ENCODE peak calls at places on chromosome X, in seven cellular contexts. One of them, this sample, is unnamed.

GRCh38 chrX:155893513-155893912 is 12.4 kb downstream of the VAMP7 start:
- DNase-seq in H1: no peak
- DNase-seq in GM12878: no peak
- DNase-seq in HCT116: no peak
- DNase-seq in K562: no peak
- DNase-seq in SK-N-SH: no peak
- DNase-seq in HepG2: no peak
- DNase-seq in this sample: no peak

GRCh38 chrX:11363069-11363594 is 69.9 kb downstream of the AMELX start:
- DNase-seq in GM12878: peak
- DNase-seq in HCT116: no peak
- DNase-seq in K562: no peak
- DNase-seq in HepG2: no peak
- DNase-seq in SK-N-SH: no peak
- DNase-seq in H1: no peak
- DNase-seq in this sample: no peak

GRCh38 chrX:130085551-130085986 is 24.7 kb downstream of the ELF4 start:
- DNase-seq in GM12878: no peak
- DNase-seq in HepG2: no peak
- DNase-seq in H1: no peak
- DNase-seq in SK-N-SH: no peak
- DNase-seq in HCT116: no peak
- DNase-seq in K562: no peak
- DNase-seq in this sample: no peak

GRCh38 chrX:51332188-51332942 is at the start of gene NUDT10:
- DNase-seq in HCT116: no peak
- DNase-seq in HepG2: no peak
- DNase-seq in SK-N-SH: peak
- DNase-seq in H1: peak
- DNase-seq in GM12878: no peak
- DNase-seq in K562: no peak
- DNase-seq in this sample: no peak

GRCh38 chrX:150982786-150983525 is at the start of gene HMGB3:
- DNase-seq in K562: peak
- DNase-seq in GM12878: peak
- DNase-seq in HCT116: peak
- DNase-seq in H1: peak
- DNase-seq in SK-N-SH: peak
- DNase-seq in HepG2: peak
- DNase-seq in this sample: peak

GRCh38 chrX:23493941-23494374 is 159.3 kb downstream of the PTCHD1 start:
- DNase-seq in GM12878: no peak
- DNase-seq in HCT116: peak
- DNase-seq in H1: no peak
- DNase-seq in HepG2: no peak
- DNase-seq in K562: no peak
- DNase-seq in SK-N-SH: no peak
- DNase-seq in this sample: peak

GRCh38 chrX:68147848-68148247 is 285.4 kb downstream of the OPHN1 start:
- DNase-seq in H1: no peak
- DNase-seq in SK-N-SH: no peak
- DNase-seq in K562: no peak
- DNase-seq in HepG2: no peak
- DNase-seq in HCT116: no peak
- DNase-seq in GM12878: no peak
- DNase-seq in this sample: no peak

GRCh38 chrX:1242901-1243402 is 25.7 kb upstream of the CSF2RA start:
- DNase-seq in HCT116: no peak
- DNase-seq in H1: no peak
- DNase-seq in K562: no peak
- DNase-seq in SK-N-SH: no peak
- DNase-seq in GM12878: peak
- DNase-seq in HepG2: no peak
- DNase-seq in this sample: peak

GRCh38 chrX:117543885-117544284 is 572.7 kb downstream of the KLHL13 start:
- DNase-seq in HCT116: no peak
- DNase-seq in HepG2: no peak
- DNase-seq in K562: no peak
- DNase-seq in H1: no peak
- DNase-seq in SK-N-SH: no peak
- DNase-seq in GM12878: no peak
- DNase-seq in this sample: no peak

GRCh38 chrX:117538441-117539418 is 577.9 kb downstream of the KLHL13 start:
- DNase-seq in GM12878: no peak
- DNase-seq in HCT116: no peak
- DNase-seq in K562: no peak
- DNase-seq in HepG2: no peak
- DNase-seq in SK-N-SH: no peak
- DNase-seq in H1: no peak
- DNase-seq in this sample: no peak
- TF ChIP-seq JUND in GM12878: no peak
- TF ChIP-seq JUND in HCT116: no peak
- TF ChIP-seq JUND in K562: no peak
- TF ChIP-seq JUND in HepG2: no peak
- TF ChIP-seq JUND in SK-N-SH: no peak
- TF ChIP-seq JUND in H1: no peak
- TF ChIP-seq JUND in this sample: no peak

GRCh38 chrX:74250574-74250973 is 53.4 kb upstream of the ZCCHC13 start:
- DNase-seq in GM12878: no peak
- DNase-seq in HCT116: no peak
- DNase-seq in HepG2: no peak
- DNase-seq in SK-N-SH: no peak
- DNase-seq in K562: no peak
- DNase-seq in H1: no peak
- DNase-seq in this sample: no peak

GRCh38 chrX:74242484-74243138 is 61.4 kb upstream of the ZCCHC13 start:
- DNase-seq in SK-N-SH: no peak
- DNase-seq in H1: no peak
- DNase-seq in K562: no peak
- DNase-seq in GM12878: no peak
- DNase-seq in HCT116: no peak
- DNase-seq in HepG2: peak
- DNase-seq in this sample: no peak

GRCh38 chrX:74248889-74249288 is 55.1 kb upstream of the ZCCHC13 start:
- DNase-seq in GM12878: no peak
- DNase-seq in HCT116: no peak
- DNase-seq in SK-N-SH: no peak
- DNase-seq in H1: no peak
- DNase-seq in HepG2: no peak
- DNase-seq in K562: no peak
- DNase-seq in this sample: no peak

GRCh38 chrX:74249963-74250362 is 54.0 kb upstream of the ZCCHC13 start:
- DNase-seq in K562: no peak
- DNase-seq in HepG2: no peak
- DNase-seq in H1: peak
- DNase-seq in GM12878: no peak
- DNase-seq in HCT116: no peak
- DNase-seq in SK-N-SH: no peak
- DNase-seq in this sample: peak

DNA sequence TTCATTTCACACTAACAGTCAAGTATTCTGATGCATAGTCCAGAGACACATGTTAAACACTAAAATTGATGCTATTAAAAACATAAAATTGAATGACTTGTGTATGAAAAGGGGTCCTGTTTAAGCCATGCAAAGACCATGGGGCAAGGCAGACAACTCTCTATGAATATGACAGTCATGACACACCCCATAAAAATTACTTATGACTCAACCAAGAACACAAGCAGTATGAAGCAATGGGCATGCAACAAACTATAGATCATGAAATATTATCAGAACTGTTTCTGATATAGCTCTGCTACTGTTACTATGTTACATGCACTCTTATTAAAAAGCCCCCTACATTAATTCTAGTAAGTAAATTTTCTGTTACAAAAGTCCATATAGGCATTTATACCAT is 57.5 kb upstream of the ZCCHC13 start:
- DNase-seq in HepG2: no peak
- DNase-seq in GM12878: no peak
- DNase-seq in K562: no peak
- DNase-seq in HCT116: no peak
- DNase-seq in SK-N-SH: no peak
- DNase-seq in H1: no peak
- DNase-seq in this sample: no peak
- TF ChIP-seq JUND in HepG2: no peak
- TF ChIP-seq JUND in GM12878: no peak
- TF ChIP-seq JUND in K562: no peak
- TF ChIP-seq JUND in HCT116: peak
- TF ChIP-seq JUND in SK-N-SH: no peak
- TF ChIP-seq JUND in H1: no peak
- TF ChIP-seq JUND in this sample: no peak

DNA sequence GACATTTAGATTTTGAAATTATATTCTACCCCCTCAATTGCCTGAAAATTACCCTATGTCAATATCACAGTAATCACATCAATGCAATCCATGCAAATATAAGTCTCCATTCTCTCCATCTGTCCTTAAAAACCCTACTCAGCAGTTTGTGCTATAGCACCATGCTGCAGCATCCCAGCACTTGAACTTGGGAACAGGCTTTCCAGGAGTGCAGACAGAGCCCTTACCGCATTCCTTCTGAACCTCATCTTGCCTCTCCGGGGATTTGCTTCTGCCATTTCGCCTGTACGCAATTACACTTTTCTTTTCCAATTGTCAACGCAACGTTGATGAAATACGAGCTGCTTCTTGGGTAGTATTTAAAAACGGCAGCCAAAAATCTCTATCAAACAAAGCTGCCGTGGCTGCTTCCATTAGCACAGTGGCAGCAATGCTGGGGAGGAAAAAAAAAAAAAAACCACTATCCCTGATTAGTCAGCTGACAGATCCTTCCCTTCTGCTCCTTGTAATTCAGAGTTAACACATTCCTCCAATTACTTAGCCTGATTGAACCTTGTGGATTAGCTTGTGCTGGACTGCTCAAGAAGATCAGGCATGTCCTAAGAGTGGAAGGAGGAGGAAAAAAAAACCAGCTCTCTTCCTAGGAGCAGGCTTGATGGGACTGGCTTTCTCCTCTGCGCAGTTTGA is 65.6 kb downstream of the MCF2 start:
- DNase-seq in SK-N-SH: no peak
- DNase-seq in H1: peak
- DNase-seq in HepG2: no peak
- DNase-seq in GM12878: no peak
- DNase-seq in HCT116: no peak
- DNase-seq in K562: no peak
- DNase-seq in this sample: peak
- TF ChIP-seq JUND in SK-N-SH: no peak
- TF ChIP-seq JUND in H1: no peak
- TF ChIP-seq JUND in HepG2: no peak
- TF ChIP-seq JUND in GM12878: no peak
- TF ChIP-seq JUND in HCT116: no peak
- TF ChIP-seq JUND in K562: no peak
- TF ChIP-seq JUND in this sample: no peak

DNA sequence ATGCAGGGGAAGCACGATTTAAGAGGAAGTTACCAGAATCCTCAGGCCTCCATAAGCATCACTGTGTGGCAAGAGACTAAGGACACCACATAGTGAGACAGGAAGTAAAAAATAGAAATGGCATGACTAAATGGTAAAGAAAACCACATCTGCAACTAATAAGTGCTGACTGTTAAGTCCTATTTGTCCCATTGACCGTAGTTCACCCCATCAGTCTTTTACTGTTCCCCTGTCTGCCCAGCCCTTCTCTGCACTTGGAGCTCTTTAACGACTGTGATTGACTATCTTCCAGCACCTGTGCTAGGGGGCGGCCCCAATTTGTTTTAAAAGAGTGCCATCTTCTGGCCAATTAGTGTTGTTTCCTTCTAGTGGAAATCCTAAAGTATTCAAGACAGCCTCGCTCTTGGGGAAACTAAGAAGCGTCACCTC is 94.2 kb downstream of the MAOA start:
- DNase-seq in HepG2: peak
- DNase-seq in H1: peak
- DNase-seq in K562: peak
- DNase-seq in GM12878: no peak
- DNase-seq in HCT116: peak
- DNase-seq in SK-N-SH: peak
- DNase-seq in this sample: peak
- TF ChIP-seq JUND in HepG2: no peak
- TF ChIP-seq JUND in H1: no peak
- TF ChIP-seq JUND in K562: no peak
- TF ChIP-seq JUND in GM12878: no peak
- TF ChIP-seq JUND in HCT116: no peak
- TF ChIP-seq JUND in SK-N-SH: no peak
- TF ChIP-seq JUND in this sample: no peak

GRCh38 chrX:105323951-105324350 is 103.5 kb upstream of the TEX13A start:
- DNase-seq in HepG2: no peak
- DNase-seq in HCT116: no peak
- DNase-seq in K562: no peak
- DNase-seq in H1: no peak
- DNase-seq in SK-N-SH: no peak
- DNase-seq in GM12878: no peak
- DNase-seq in this sample: no peak
- TF ChIP-seq JUND in HepG2: no peak
- TF ChIP-seq JUND in HCT116: no peak
- TF ChIP-seq JUND in K562: no peak
- TF ChIP-seq JUND in H1: no peak
- TF ChIP-seq JUND in SK-N-SH: no peak
- TF ChIP-seq JUND in GM12878: no peak
- TF ChIP-seq JUND in this sample: no peak

This sample was measured in T47D.